ENCODE peak calls at places on chromosome 10, in four cellular contexts. One of them, this sample, is unnamed.

GRCh38 chr10:17851611-17852010 is 42.5 kb downstream of the MRC1 start:
- DNase-seq in HFF-Myc: no peak
- DNase-seq in Calu3: no peak
- DNase-seq in AG10803: no peak
- DNase-seq in this sample: no peak

GRCh38 chr10:12961416-12961815 is 40.1 kb downstream of the CCDC3 start:
- DNase-seq in HFF-Myc: no peak
- DNase-seq in Calu3: no peak
- DNase-seq in AG10803: no peak
- DNase-seq in this sample: no peak

GRCh38 chr10:2284071-2284470 is 546.7 kb upstream of the ADARB2 start:
- DNase-seq in HFF-Myc: no peak
- DNase-seq in Calu3: no peak
- DNase-seq in AG10803: no peak
- DNase-seq in this sample: no peak

GRCh38 chr10:63376560-63377304 is 89.0 kb downstream of the JMJD1C start:
- DNase-seq in HFF-Myc: peak; percentile 58
- DNase-seq in Calu3: no peak
- DNase-seq in AG10803: peak; percentile 94
- DNase-seq in this sample: no peak

GRCh38 chr10:73894245-73894971 is 16.5 kb upstream of the PLAU start:
- DNase-seq in AG10803: peak; percentile 82
- DNase-seq in Calu3: no peak
- DNase-seq in HFF-Myc: no peak
- DNase-seq in this sample: peak; percentile 72

GRCh38 chr10:31921031-31921430 is 7.6 kb downstream of the ARHGAP12 start:
- DNase-seq in AG10803: no peak
- DNase-seq in Calu3: no peak
- DNase-seq in HFF-Myc: no peak
- DNase-seq in this sample: no peak

GRCh38 chr10:102352066-102352715 is 43.3 kb upstream of the NFKB2 start:
- DNase-seq in Calu3: peak; percentile 61
- DNase-seq in AG10803: peak; percentile 49
- DNase-seq in HFF-Myc: no peak
- DNase-seq in this sample: no peak

GRCh38 chr10:132588301-132589013 is 50.9 kb downstream of the INPP5A start:
- DNase-seq in Calu3: no peak
- DNase-seq in HFF-Myc: no peak
- DNase-seq in AG10803: peak; percentile 46
- DNase-seq in this sample: no peak

GRCh38 chr10:60707841-60708240 is 70.4 kb upstream of the CDK1 start:
- DNase-seq in Calu3: no peak
- DNase-seq in HFF-Myc: no peak
- DNase-seq in AG10803: no peak
- DNase-seq in this sample: no peak

GRCh38 chr10:89217057-89217990 is 10.2 kb upstream of the CH25H start:
- DNase-seq in AG10803: peak; percentile 64
- DNase-seq in HFF-Myc: no peak
- DNase-seq in Calu3: peak; percentile 47
- DNase-seq in this sample: no peak

GRCh38 chr10:53108317-53108934 is 335.8 kb upstream of the MBL2 start:
- DNase-seq in Calu3: no peak
- DNase-seq in AG10803: no peak
- DNase-seq in HFF-Myc: no peak
- DNase-seq in this sample: peak; percentile 16

GRCh38 chr10:78292987-78293865 is 259.6 kb downstream of the RPS24 start:
- DNase-seq in Calu3: no peak
- DNase-seq in AG10803: no peak
- DNase-seq in HFF-Myc: no peak
- DNase-seq in this sample: no peak

GRCh38 chr10:73576890-73577591 is 14.1 kb downstream of the USP54 start:
- DNase-seq in Calu3: no peak
- DNase-seq in HFF-Myc: no peak
- DNase-seq in AG10803: no peak
- DNase-seq in this sample: no peak

GRCh38 chr10:131584286-131584685 is 272.8 kb upstream of the TCERG1L start:
- DNase-seq in AG10803: no peak
- DNase-seq in Calu3: no peak
- DNase-seq in HFF-Myc: no peak
- DNase-seq in this sample: no peak

GRCh38 chr10:131898713-131899112 is 2.1 kb upstream of the PPP2R2D start:
- DNase-seq in AG10803: no peak
- DNase-seq in Calu3: no peak
- DNase-seq in HFF-Myc: no peak
- DNase-seq in this sample: no peak

GRCh38 chr10:11541296-11541695 is 70.2 kb downstream of the USP6NL start:
- DNase-seq in Calu3: no peak
- DNase-seq in AG10803: no peak
- DNase-seq in HFF-Myc: no peak
- DNase-seq in this sample: no peak

GRCh38 chr10:51915031-51915542 is 215.7 kb upstream of the CSTF2T start:
- DNase-seq in HFF-Myc: no peak
- DNase-seq in Calu3: no peak
- DNase-seq in AG10803: peak; percentile 33
- DNase-seq in this sample: no peak

GRCh38 chr10:129531969-129532660 is 65.1 kb downstream of the MGMT start:
- DNase-seq in HFF-Myc: no peak
- DNase-seq in AG10803: peak; percentile 26
- DNase-seq in Calu3: no peak
- DNase-seq in this sample: no peak

GRCh38 chr10:124403548-124403947 is 15.2 kb downstream of the OAT start:
- DNase-seq in Calu3: no peak
- DNase-seq in AG10803: peak; percentile 79
- DNase-seq in HFF-Myc: peak; percentile 74
- DNase-seq in this sample: peak; percentile 51

GRCh38 chr10:100364735-100365391 is 17.8 kb downstream of the SCD start:
- DNase-seq in AG10803: peak; percentile 45
- DNase-seq in HFF-Myc: peak; percentile 89
- DNase-seq in Calu3: peak; percentile 75
- DNase-seq in this sample: peak; percentile 84

GRCh38 chr10:105585753-105586152 is 944.7 kb downstream of the SORCS3 start:
- DNase-seq in HFF-Myc: no peak
- DNase-seq in AG10803: peak; percentile 3
- DNase-seq in Calu3: no peak
- DNase-seq in this sample: no peak

GRCh38 chr10:79299397-79300370 is 47.6 kb upstream of the PPIF start:
- DNase-seq in Calu3: no peak
- DNase-seq in HFF-Myc: no peak
- DNase-seq in AG10803: peak; percentile 87
- DNase-seq in this sample: peak; percentile 36

GRCh38 chr10:21406595-21407218 is 118.8 kb downstream of the SKIDA1 start:
- DNase-seq in Calu3: no peak
- DNase-seq in HFF-Myc: no peak
- DNase-seq in AG10803: peak; percentile 39
- DNase-seq in this sample: no peak

GRCh38 chr10:80371462-80371861 is 14.9 kb downstream of the DYDC2 start:
- DNase-seq in Calu3: no peak
- DNase-seq in HFF-Myc: no peak
- DNase-seq in AG10803: no peak
- DNase-seq in this sample: no peak

GRCh38 chr10:44293306-44293778 is 91.6 kb downstream of the CXCL12 start:
- DNase-seq in AG10803: no peak
- DNase-seq in HFF-Myc: no peak
- DNase-seq in Calu3: no peak
- DNase-seq in this sample: no peak

GRCh38 chr10:127524869-127525268 is 24.2 kb upstream of the NPS start:
- DNase-seq in Calu3: no peak
- DNase-seq in AG10803: peak; percentile 3
- DNase-seq in HFF-Myc: no peak
- DNase-seq in this sample: no peak

GRCh38 chr10:132410779-132411532 is 14.0 kb downstream of the PWWP2B start:
- DNase-seq in Calu3: no peak
- DNase-seq in HFF-Myc: no peak
- DNase-seq in AG10803: no peak
- DNase-seq in this sample: no peak

GRCh38 chr10:60662917-60663614 is 115.2 kb upstream of the CDK1 start:
- DNase-seq in Calu3: no peak
- DNase-seq in HFF-Myc: no peak
- DNase-seq in AG10803: no peak
- DNase-seq in this sample: no peak

GRCh38 chr10:60848126-60848525 is 69.8 kb downstream of the CDK1 start:
- DNase-seq in Calu3: peak; percentile 12
- DNase-seq in AG10803: peak; percentile 79
- DNase-seq in HFF-Myc: peak; percentile 71
- DNase-seq in this sample: peak; percentile 47

GRCh38 chr10:77977016-77977415 is 50.5 kb upstream of the DLG5 start:
- DNase-seq in HFF-Myc: no peak
- DNase-seq in AG10803: no peak
- DNase-seq in Calu3: no peak
- DNase-seq in this sample: no peak

GRCh38 chr10:34627741-34628140 is 187.4 kb downstream of the PARD3 start:
- DNase-seq in AG10803: no peak
- DNase-seq in HFF-Myc: no peak
- DNase-seq in Calu3: no peak
- DNase-seq in this sample: no peak

GRCh38 chr10:47260505-47261111 is 39.4 kb upstream of the GDF10 start:
- DNase-seq in AG10803: no peak
- DNase-seq in HFF-Myc: no peak
- DNase-seq in Calu3: no peak
- DNase-seq in this sample: no peak

GRCh38 chr10:4733843-4734224 is 92.2 kb upstream of the AKR1E2 start:
- DNase-seq in Calu3: peak; percentile 32
- DNase-seq in AG10803: no peak
- DNase-seq in HFF-Myc: no peak
- DNase-seq in this sample: no peak

GRCh38 chr10:17375936-17376584 is 78.3 kb downstream of the ST8SIA6 start:
- DNase-seq in AG10803: no peak
- DNase-seq in HFF-Myc: peak; percentile 14
- DNase-seq in Calu3: peak; percentile 32
- DNase-seq in this sample: no peak

GRCh38 chr10:1368772-1369171 is 312.6 kb downstream of the WDR37 start:
- DNase-seq in HFF-Myc: no peak
- DNase-seq in Calu3: peak; percentile 48
- DNase-seq in AG10803: no peak
- DNase-seq in this sample: no peak

GRCh38 chr10:1674501-1674900 is 62.8 kb downstream of the ADARB2 start:
- DNase-seq in AG10803: no peak
- DNase-seq in Calu3: no peak
- DNase-seq in HFF-Myc: no peak
- DNase-seq in this sample: no peak

GRCh38 chr10:46022978-46023702 is 7.3 kb downstream of the NCOA4 start:
- DNase-seq in Calu3: peak; percentile 93
- DNase-seq in AG10803: peak; percentile 92
- DNase-seq in HFF-Myc: peak; percentile 56
- DNase-seq in this sample: peak; percentile 85
- TF ChIP-seq CTCF in Calu3: no peak
- TF ChIP-seq CTCF in AG10803: peak; percentile 33
- TF ChIP-seq CTCF in HFF-Myc: peak; percentile 12
- TF ChIP-seq CTCF in this sample: peak; percentile 32

GRCh38 chr10:75344170-75344569 is 57.4 kb downstream of the ZNF503 start:
- DNase-seq in AG10803: no peak
- DNase-seq in HFF-Myc: no peak
- DNase-seq in Calu3: no peak
- DNase-seq in this sample: no peak

GRCh38 chr10:75347211-75347610 is 54.4 kb downstream of the ZNF503 start:
- DNase-seq in Calu3: no peak
- DNase-seq in AG10803: no peak
- DNase-seq in HFF-Myc: no peak
- DNase-seq in this sample: peak; percentile 13

GRCh38 chr10:75342397-75342796 is 59.2 kb downstream of the ZNF503 start:
- DNase-seq in AG10803: no peak
- DNase-seq in Calu3: no peak
- DNase-seq in HFF-Myc: no peak
- DNase-seq in this sample: no peak

GRCh38 chr10:75350791-75351190 is 50.8 kb downstream of the ZNF503 start:
- DNase-seq in AG10803: peak; percentile 60
- DNase-seq in HFF-Myc: no peak
- DNase-seq in Calu3: no peak
- DNase-seq in this sample: peak; percentile 46

DNA sequence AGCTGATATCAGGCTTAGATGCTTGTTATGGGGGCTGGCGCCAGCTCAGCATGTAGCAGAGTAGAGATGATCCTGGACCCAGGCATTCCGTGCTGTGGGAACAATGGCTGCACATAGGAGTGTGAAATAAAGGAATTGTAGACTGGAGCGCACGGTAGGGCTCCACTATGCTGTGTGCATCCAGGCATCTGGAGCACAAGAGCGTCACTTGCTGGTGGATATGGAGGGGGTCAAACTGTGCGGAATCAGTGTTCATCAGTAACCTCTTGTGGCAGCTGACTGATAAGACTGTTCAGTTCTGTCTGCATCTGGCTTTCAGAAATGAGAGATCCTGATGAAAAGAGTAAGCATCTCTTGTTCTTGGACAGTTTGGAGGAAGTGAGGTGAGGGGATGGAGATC is 55.8 kb downstream of the ZNF503 start:
- DNase-seq in HFF-Myc: no peak
- DNase-seq in AG10803: no peak
- DNase-seq in Calu3: no peak
- DNase-seq in this sample: no peak
- TF ChIP-seq CTCF in HFF-Myc: no peak
- TF ChIP-seq CTCF in AG10803: no peak
- TF ChIP-seq CTCF in Calu3: no peak
- TF ChIP-seq CTCF in this sample: no peak

DNA sequence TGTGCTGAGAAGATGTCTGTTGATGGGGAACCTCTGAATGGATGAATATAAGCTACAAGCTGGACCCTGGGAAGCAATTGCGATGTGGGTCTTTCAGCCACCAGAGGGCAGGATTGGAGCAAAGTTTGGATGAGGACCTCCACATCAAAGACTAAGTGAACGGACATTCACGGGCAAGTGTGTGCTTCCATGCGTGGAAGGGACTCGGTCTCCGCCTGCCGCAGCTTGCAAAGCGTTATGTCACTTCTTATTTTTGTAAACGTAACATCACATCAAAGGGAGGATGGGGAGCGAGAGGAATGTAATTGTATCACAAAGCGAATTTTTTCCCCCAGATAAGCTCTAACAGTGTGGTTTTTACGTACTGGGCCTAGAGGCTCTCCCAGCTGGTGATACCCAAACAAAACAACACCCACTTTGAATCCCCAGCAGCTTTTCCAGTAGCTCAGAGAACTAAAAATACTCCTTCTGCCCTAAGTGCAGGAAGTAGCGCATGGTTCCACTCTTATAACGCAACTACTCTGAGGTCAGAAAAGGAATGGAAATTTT is 65.0 kb downstream of the VWA2 start:
- DNase-seq in HFF-Myc: peak; percentile 78
- DNase-seq in AG10803: peak; percentile 78
- DNase-seq in Calu3: peak; percentile 74
- DNase-seq in this sample: peak; percentile 49
- TF ChIP-seq CTCF in HFF-Myc: peak; percentile 84
- TF ChIP-seq CTCF in AG10803: peak; percentile 88
- TF ChIP-seq CTCF in Calu3: peak; percentile 45
- TF ChIP-seq CTCF in this sample: peak; percentile 87

GRCh38 chr10:120437541-120437940 is 19.5 kb upstream of the PLPP4 start:
- DNase-seq in HFF-Myc: no peak
- DNase-seq in AG10803: peak; percentile 48
- DNase-seq in Calu3: no peak
- DNase-seq in this sample: no peak

GRCh38 chr10:120431356-120431755 is 25.7 kb upstream of the PLPP4 start:
- DNase-seq in HFF-Myc: no peak
- DNase-seq in Calu3: no peak
- DNase-seq in AG10803: no peak
- DNase-seq in this sample: no peak

GRCh38 chr10:120432209-120432608 is 24.8 kb upstream of the PLPP4 start:
- DNase-seq in AG10803: peak; percentile 25
- DNase-seq in Calu3: no peak
- DNase-seq in HFF-Myc: no peak
- DNase-seq in this sample: no peak

GRCh38 chr10:120433176-120433575 is 23.9 kb upstream of the PLPP4 start:
- DNase-seq in HFF-Myc: no peak
- DNase-seq in Calu3: no peak
- DNase-seq in AG10803: no peak
- DNase-seq in this sample: no peak

GRCh38 chr10:120436431-120437142 is 20.4 kb upstream of the PLPP4 start:
- DNase-seq in Calu3: no peak
- DNase-seq in HFF-Myc: no peak
- DNase-seq in AG10803: no peak
- DNase-seq in this sample: no peak
- TF ChIP-seq CTCF in Calu3: no peak
- TF ChIP-seq CTCF in HFF-Myc: no peak
- TF ChIP-seq CTCF in AG10803: peak; percentile 21
- TF ChIP-seq CTCF in this sample: peak; percentile 44